ENCODE peak calls at places on chromosomes 11 and 22, in six cellular contexts. P, S, O, D, A and N are unnamed samples.

GRCh38 chr11:69909561-69910518 is 90.6 kb upstream of the FGF3 start:
- DNase-seq in P (no peak), S (peak), O (no peak), D (peak), A (no peak), N (peak)

GRCh38 chr11:96159968-96160367 is 183.0 kb downstream of the MAML2 start:
- DNase-seq in P (no peak), S (no peak), O (no peak), D (no peak), A (no peak), N (no peak)

GRCh38 chr11:116224154-116224888 is 548.5 kb downstream of the BUD13 start:
- DNase-seq in P (peak), S (no peak), O (peak), D (no peak), A (peak), N (no peak)

GRCh38 chr11:9796276-9796675 is 132.4 kb downstream of the SWAP70 start:
- DNase-seq in P (no peak), S (no peak), O (no peak), D (no peak), A (no peak), N (no peak)

GRCh38 chr22:40240671-40241070 is 62.9 kb downstream of the TNRC6B start:
- DNase-seq in P (no peak), S (no peak), O (no peak), D (no peak), A (no peak), N (peak)

GRCh38 chr11:98531576-98531975 is 489.2 kb upstream of the CNTN5 start:
- DNase-seq in P (no peak), S (no peak), O (no peak), D (no peak), A (no peak), N (no peak)

GRCh38 chr11:47592276-47592675 is 1.9 kb downstream of the C1QTNF4 start:
- DNase-seq in P (no peak), S (no peak), O (no peak), D (no peak), A (no peak), N (no peak)

GRCh38 chr11:130470832-130471706 is 22.6 kb downstream of the ADAMTS15 start:
- DNase-seq in P (no peak), S (no peak), O (no peak), D (no peak), A (no peak), N (no peak)

GRCh38 chr11:9787260-9787659 is 123.4 kb downstream of the SWAP70 start:
- DNase-seq in P (no peak), S (no peak), O (no peak), D (no peak), A (no peak), N (no peak)

GRCh38 chr11:113874920-113875413 is 405 bp downstream of the USP28 start:
- DNase-seq in P (no peak), S (no peak), O (no peak), D (no peak), A (no peak), N (no peak)

GRCh38 chr22:20135265-20135664 is 3.7 kb downstream of the ZDHHC8 start:
- DNase-seq in P (no peak), S (no peak), O (no peak), D (no peak), A (no peak), N (no peak)

GRCh38 chr11:119509277-119509841 is 86.4 kb upstream of the THY1 start:
- DNase-seq in P (no peak), S (no peak), O (no peak), D (no peak), A (no peak), N (no peak)

GRCh38 chr11:13663631-13664071 is 4.8 kb upstream of the FAR1 start:
- DNase-seq in P (no peak), S (no peak), O (no peak), D (no peak), A (no peak), N (peak)

GRCh38 chr22:50738649-50739227 is 734 bp downstream of the ACR start:
- DNase-seq in P (no peak), S (peak), O (no peak), D (no peak), A (no peak), N (no peak)

GRCh38 chr11:19701421-19701820 is 11.2 kb upstream of the NAV2 start:
- DNase-seq in P (no peak), S (no peak), O (no peak), D (no peak), A (no peak), N (no peak)

GRCh38 chr22:42655693-42656092 is 6.5 kb upstream of the CYB5R3 start:
- DNase-seq in P (no peak), S (no peak), O (no peak), D (no peak), A (no peak), N (no peak)

GRCh38 chr11:65452806-65453490 is 30.4 kb downstream of the NEAT1 start:
- DNase-seq in P (no peak), S (peak), O (no peak), D (no peak), A (no peak), N (peak)

GRCh38 chr11:24086921-24087320 is 409.9 kb upstream of the LUZP2 start:
- DNase-seq in P (no peak), S (no peak), O (no peak), D (no peak), A (no peak), N (no peak)

GRCh38 chr11:76523147-76523546 is 78.3 kb downstream of the EMSY start:
- DNase-seq in P (no peak), S (no peak), O (no peak), D (no peak), A (no peak), N (no peak)

GRCh38 chr11:33182246-33182878 is 21.1 kb upstream of the CSTF3 start:
- DNase-seq in P (no peak), S (no peak), O (peak), D (no peak), A (no peak), N (no peak)

GRCh38 chr11:32435947-32436750 is 810 bp upstream of the WT1 start:
- DNase-seq in P (no peak), S (no peak), O (no peak), D (no peak), A (no peak), N (no peak)

GRCh38 chr22:20080776-20081654 is 974 bp downstream of the DGCR8 start:
- DNase-seq in P (peak), S (no peak), O (peak), D (peak), A (peak), N (peak)

GRCh38 chr11:7577883-7578242 is 64.1 kb downstream of the PPFIBP2 start:
- DNase-seq in P (no peak), S (no peak), O (peak), D (no peak), A (no peak), N (no peak)

GRCh38 chr11:65869643-65870306 is 2.8 kb downstream of the EFEMP2 start:
- DNase-seq in P (no peak), S (no peak), O (no peak), D (peak), A (no peak), N (no peak)

DNA sequence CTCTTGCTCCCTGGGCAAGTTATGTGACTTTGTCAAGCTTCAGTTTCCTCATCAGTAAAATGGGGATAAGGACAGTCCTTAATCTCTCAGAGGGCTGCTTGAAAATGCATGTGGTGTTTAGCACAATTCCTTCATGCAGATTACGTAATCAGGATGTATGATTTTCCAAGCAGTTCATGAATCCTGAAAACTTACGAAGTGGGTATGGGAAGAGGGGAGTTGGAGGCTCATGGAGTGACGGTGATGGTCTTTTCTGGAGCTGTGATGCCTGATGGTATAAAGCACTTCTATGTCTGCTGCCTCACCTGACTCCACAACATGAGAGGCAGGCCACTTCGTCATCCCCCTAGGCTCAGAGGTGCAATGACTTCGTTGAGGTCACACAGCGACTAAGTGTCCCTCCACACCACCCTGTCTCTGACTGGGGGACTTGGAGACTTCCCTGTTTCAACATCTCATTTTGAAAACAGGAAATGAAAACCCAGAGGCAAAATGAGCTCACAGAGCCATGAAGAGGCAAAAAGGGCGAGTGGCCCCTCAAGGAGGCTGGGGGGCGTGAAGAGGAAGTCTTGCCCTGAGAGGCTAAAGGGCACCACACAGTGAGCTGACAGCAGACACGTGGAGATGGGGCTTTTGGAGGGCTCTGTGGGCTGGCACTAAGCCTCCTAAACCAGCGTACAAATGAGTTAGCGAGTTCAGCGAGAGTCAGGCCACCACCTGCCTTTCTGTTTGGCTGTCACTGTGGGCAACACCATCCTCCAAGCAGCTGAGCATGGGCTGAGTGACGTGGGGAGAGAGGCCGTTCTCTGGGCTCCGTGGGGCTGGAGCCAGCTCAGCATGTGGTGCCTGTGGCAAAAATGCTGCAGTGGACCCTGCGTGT is 10.1 kb downstream of the MCM5 start:
- DNase-seq in P (peak), S (no peak), O (no peak), D (no peak), A (no peak), N (no peak)
- H3K27ac ChIP-seq in P (peak), S (no peak), O (peak), D (peak), A (no peak), N (no peak)

GRCh38 chr11:46105902-46106301 is 15.4 kb downstream of the PHF21A start:
- DNase-seq in P (no peak), S (no peak), O (no peak), D (no peak), A (no peak), N (no peak)

GRCh38 chr11:46107408-46107718 is 13.9 kb downstream of the PHF21A start:
- DNase-seq in P (no peak), S (no peak), O (no peak), D (no peak), A (no peak), N (no peak)

GRCh38 chr11:46106530-46107407 is 14.5 kb downstream of the PHF21A start:
- DNase-seq in P (no peak), S (no peak), O (no peak), D (no peak), A (no peak), N (no peak)

GRCh38 chr11:46102843-46103242 is 18.4 kb downstream of the PHF21A start:
- DNase-seq in P (no peak), S (no peak), O (no peak), D (no peak), A (no peak), N (no peak)

DNA sequence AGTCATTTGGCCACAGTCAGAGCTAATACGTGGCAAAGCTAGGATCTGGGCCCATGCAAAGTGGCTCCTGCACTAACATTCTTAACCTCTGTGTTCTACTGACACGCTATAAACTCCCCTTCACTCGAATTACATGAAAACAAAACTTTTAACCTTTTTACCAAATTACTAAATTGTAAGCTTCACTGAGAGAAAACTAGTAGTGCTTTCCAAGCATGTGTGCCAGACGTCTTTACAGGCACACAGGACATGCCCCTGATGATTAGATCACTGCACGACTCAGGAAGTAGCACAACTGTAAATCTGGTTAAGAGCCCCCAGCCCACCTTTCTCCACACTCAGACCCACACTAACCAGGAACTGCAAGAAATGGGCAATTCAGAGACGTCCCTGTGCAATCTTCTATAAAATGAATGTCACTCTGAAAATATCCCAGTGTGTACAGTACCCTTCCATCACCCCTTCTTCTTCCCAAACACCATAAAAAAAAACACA is 16.1 kb downstream of the PHF21A start:
- DNase-seq in P (no peak), S (no peak), O (no peak), D (no peak), A (no peak), N (no peak)
- H3K27ac ChIP-seq in P (no peak), S (no peak), O (no peak), D (no peak), A (no peak), N (no peak)

GRCh38 chr11:78259777-78260470 is 71.2 kb downstream of the USP35 start:
- DNase-seq in P (no peak), S (no peak), O (no peak), D (no peak), A (no peak), N (no peak)
- H3K27ac ChIP-seq in P (no peak), S (no peak), O (no peak), D (no peak), A (no peak), N (no peak)

GRCh38 chr11:45732343-45732742 is 66.9 kb upstream of the CHST1 start:
- DNase-seq in P (no peak), S (no peak), O (no peak), D (no peak), A (no peak), N (no peak)
- H3K27ac ChIP-seq in P (no peak), S (peak), O (no peak), D (no peak), A (no peak), N (no peak)

DNA sequence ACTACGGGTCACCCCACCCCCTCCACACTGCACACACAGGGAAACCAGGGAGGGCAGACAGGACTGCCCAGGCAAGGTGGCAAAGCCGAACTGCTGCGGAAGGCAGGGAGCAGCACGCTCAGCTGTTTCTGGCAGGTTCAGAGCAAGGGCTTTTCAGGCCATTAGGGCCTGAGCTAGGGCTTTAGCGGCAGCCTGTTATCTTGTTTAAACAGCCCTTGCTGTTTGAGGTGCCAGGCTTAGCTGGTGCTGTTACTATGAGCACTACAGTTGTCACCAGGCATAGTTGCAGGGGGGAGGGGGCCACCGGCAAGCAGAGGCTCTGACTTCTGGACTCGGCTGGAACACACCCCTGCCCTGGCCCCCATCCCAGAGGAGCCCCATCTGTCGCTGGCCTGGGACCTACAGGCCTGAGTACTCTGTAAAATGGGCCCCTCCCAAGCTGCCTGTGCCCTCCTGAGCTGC is 34.9 kb downstream of the RSPH14 start:
- DNase-seq in P (no peak), S (no peak), O (peak), D (no peak), A (peak), N (no peak)
- H3K27ac ChIP-seq in P (peak), S (no peak), O (no peak), D (no peak), A (no peak), N (no peak)

GRCh38 chr11:72430743-72431570 is 3.4 kb downstream of the CLPB start:
- DNase-seq in P (peak), S (no peak), O (peak), D (no peak), A (peak), N (peak)
- H3K27ac ChIP-seq in P (no peak), S (no peak), O (no peak), D (no peak), A (no peak), N (no peak)

DNA sequence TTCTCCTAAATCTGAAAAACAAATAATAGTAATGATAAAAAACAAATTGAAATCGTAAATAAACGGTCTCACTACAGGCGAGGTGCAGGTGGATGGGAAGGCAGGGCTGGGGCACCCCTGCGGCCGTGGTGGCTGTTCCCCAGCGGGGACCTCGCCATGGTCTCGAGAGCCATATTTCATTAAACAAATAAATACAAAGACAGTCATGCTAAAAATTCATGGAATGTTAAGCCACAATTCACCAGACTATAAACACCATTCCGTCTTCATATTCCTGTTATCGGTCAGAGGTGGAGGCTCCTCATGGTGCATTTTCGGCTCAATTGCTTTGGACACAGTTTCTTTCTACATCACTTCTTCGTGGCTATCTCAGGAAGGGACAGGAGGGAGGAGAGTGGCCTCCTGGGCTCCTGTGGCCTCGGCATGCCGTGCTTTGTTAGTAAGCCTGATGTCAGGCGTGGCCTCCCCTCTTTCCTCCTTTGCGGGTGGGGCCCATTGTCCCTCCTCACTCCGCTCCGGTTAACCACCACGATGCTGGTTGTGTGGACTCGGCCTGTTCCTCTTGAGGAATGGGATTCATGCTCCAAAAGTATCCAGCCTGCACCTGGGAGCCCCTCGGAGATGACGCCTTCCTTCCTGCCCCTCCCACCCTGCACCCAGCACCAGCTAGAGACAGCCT is 16.1 kb upstream of the BRSK2 start:
- DNase-seq in P (no peak), S (no peak), O (no peak), D (peak), A (no peak), N (no peak)
- H3K27ac ChIP-seq in P (no peak), S (no peak), O (no peak), D (no peak), A (no peak), N (no peak)

DNA sequence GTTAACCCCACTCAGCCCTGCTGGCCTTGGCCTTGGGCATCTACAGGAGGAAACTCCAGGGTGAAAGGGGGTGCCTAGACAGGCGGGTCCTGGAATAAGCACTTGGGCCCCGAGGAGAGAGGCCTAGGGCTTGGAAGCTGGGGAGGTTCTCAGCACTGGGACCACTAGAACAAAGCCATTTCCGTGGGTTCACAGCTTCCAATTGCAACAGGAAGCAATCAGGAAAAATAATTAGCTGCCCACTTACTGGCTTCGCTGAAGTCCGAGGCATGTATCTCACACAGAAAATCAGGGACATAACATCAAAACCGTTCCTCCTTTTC is 161.2 kb upstream of the GRK3 start:
- DNase-seq in P (no peak), S (no peak), O (peak), D (no peak), A (no peak), N (no peak)
- H3K27ac ChIP-seq in P (peak), S (peak), O (peak), D (peak), A (peak), N (no peak)

DNA sequence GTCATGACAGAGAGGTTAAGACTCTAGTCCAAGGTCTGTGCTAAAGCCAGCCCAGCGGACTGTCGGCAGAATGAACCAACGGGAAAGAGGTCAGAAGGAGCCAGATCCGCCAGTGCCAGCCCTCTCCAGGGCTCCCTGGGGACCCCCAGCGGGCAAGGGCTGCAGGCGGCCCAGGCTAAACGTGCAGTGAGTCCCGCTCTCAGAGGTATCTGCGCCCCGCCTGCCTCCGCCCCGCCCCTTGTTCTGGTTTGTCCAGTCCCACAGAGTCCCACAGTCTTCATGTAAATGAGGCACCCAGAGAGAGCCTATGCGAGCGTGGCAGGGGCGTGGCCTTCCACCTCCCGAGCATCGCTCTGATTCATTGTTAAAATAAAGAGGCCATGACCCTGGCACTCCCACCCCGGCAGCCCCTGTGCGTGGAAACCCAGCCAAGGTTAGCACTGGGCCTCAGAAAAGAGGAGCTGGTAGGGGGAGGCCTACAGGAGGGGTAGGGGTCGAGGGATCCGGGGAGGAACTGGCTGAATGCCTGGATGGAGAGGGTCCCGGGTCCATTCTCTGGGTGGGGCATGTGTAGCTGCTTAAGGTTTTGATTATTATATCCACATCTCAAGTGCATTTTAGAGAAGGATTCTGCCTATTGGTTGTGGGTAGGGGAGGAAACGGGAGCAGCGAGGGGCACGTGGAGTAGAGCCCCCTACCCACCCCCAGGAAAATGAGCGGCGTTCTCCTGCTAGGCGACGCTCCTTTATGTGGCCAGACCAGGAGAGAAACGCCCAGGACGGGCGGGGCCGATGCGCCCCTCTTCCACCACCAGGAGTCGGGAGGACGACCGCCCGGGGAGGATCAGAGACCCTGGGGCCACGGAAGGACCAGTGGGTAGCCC is at the start of gene TRIOBP:
- DNase-seq in P (peak), S (peak), O (peak), D (peak), A (peak), N (peak)
- H3K27ac ChIP-seq in P (peak), S (no peak), O (peak), D (no peak), A (no peak), N (peak)